ENCODE peak calls at places on chromosomes 1 and 21, in nine cellular contexts. R, N, J, A, X, M, O, E and B are unnamed samples.

GRCh38 chr21:35398366-35398982 is 349.4 kb upstream of the RUNX1 start:
- DNase-seq in R (no peak), N (no peak), J (no peak), A (no peak), X (no peak), M (no peak), O (peak), E (no peak), B (no peak)

GRCh38 chr1:155070721-155071556 is 7.4 kb downstream of the EFNA4 start:
- DNase-seq in R (peak), N (peak), J (peak), A (peak), X (peak), M (peak), O (no peak), E (peak), B (peak)

GRCh38 chr1:155645648-155646047 is 35.6 kb downstream of the MSTO1 start:
- DNase-seq in R (no peak), N (no peak), J (peak), A (peak), X (no peak), M (no peak), O (peak), E (no peak), B (no peak)

GRCh38 chr1:220690140-220691038 is at the start of gene C1orf115:
- DNase-seq in R (peak), N (peak), J (peak), A (peak), X (peak), M (peak), O (peak), E (peak), B (peak)

GRCh38 chr1:212267460-212267859 is 17.8 kb upstream of the PPP2R5A start:
- DNase-seq in R (no peak), N (no peak), J (no peak), A (no peak), X (no peak), M (no peak), O (no peak), E (no peak), B (no peak)

GRCh38 chr1:207428783-207429182 is 25.3 kb upstream of the CR2 start:
- DNase-seq in R (no peak), N (no peak), J (no peak), A (no peak), X (no peak), M (no peak), O (no peak), E (no peak), B (no peak)

GRCh38 chr1:200889571-200889970 is 5.1 kb upstream of the INAVA start:
- DNase-seq in R (no peak), N (no peak), J (no peak), A (no peak), X (no peak), M (no peak), O (peak), E (no peak), B (no peak)

GRCh38 chr1:4071675-4072074 is 171.6 kb upstream of the C1orf174 start:
- DNase-seq in R (no peak), N (peak), J (no peak), A (no peak), X (no peak), M (no peak), O (no peak), E (no peak), B (no peak)

GRCh38 chr1:3669421-3669821 is 17.1 kb downstream of the TP73 start:
- DNase-seq in R (no peak), N (no peak), J (no peak), A (peak), X (no peak), M (no peak), O (no peak), E (peak), B (no peak)

GRCh38 chr1:85200367-85200869 is 398 bp downstream of the SYDE2 start:
- DNase-seq in R (no peak), N (no peak), J (no peak), A (no peak), X (no peak), M (peak), O (peak), E (peak), B (peak)

GRCh38 chr1:64228181-64228957 is 24.9 kb downstream of the UBE2U start:
- DNase-seq in R (no peak), N (no peak), J (no peak), A (no peak), X (no peak), M (no peak), O (peak), E (no peak), B (no peak)

GRCh38 chr1:86409416-86410021 is 13.4 kb upstream of the ODF2L start:
- DNase-seq in R (peak), N (no peak), J (no peak), A (no peak), X (no peak), M (no peak), O (no peak), E (no peak), B (no peak)

GRCh38 chr1:203464743-203465142 is 10.9 kb upstream of the PRELP start:
- DNase-seq in R (no peak), N (no peak), J (no peak), A (no peak), X (no peak), M (no peak), O (no peak), E (no peak), B (no peak)

GRCh38 chr1:244599937-244600350 is 53.0 kb upstream of the DESI2 start:
- DNase-seq in R (peak), N (peak), J (no peak), A (no peak), X (no peak), M (no peak), O (peak), E (no peak), B (no peak)

GRCh38 chr21:34035619-34036354 is 37.6 kb upstream of the MRPS6 start:
- DNase-seq in R (no peak), N (no peak), J (no peak), A (no peak), X (no peak), M (no peak), O (peak), E (no peak), B (no peak)

GRCh38 chr1:66947267-66947666 is 22.5 kb downstream of the MIER1 start:
- DNase-seq in R (no peak), N (no peak), J (no peak), A (no peak), X (no peak), M (no peak), O (no peak), E (no peak), B (no peak)

GRCh38 chr1:5364591-5364990 is 627.6 kb downstream of the NPHP4 start:
- DNase-seq in R (no peak), N (no peak), J (no peak), A (no peak), X (no peak), M (no peak), O (no peak), E (no peak), B (no peak)

GRCh38 chr1:114063544-114063943 is 84.3 kb downstream of the OLFML3 start:
- DNase-seq in R (no peak), N (no peak), J (no peak), A (no peak), X (no peak), M (no peak), O (no peak), E (no peak), B (no peak)

GRCh38 chr1:200223207-200223606 is 186.6 kb downstream of the ZNF281 start:
- DNase-seq in R (no peak), N (no peak), J (no peak), A (no peak), X (no peak), M (no peak), O (no peak), E (no peak), B (no peak)

GRCh38 chr21:44983421-44984206 is 43.8 kb downstream of the SLX9 start:
- DNase-seq in R (no peak), N (no peak), J (no peak), A (peak), X (peak), M (peak), O (no peak), E (no peak), B (no peak)

GRCh38 chr21:32214654-32215305 is 64.1 kb downstream of the MIS18A start:
- DNase-seq in R (no peak), N (no peak), J (no peak), A (no peak), X (no peak), M (no peak), O (no peak), E (no peak), B (no peak)

GRCh38 chr1:2208309-2209239 is 14.0 kb upstream of the FAAP20 start:
- DNase-seq in R (no peak), N (peak), J (peak), A (peak), X (peak), M (no peak), O (peak), E (no peak), B (no peak)

GRCh38 chr21:42069327-42069726 is 1.8 kb upstream of the UMODL1 start:
- DNase-seq in R (no peak), N (no peak), J (no peak), A (no peak), X (no peak), M (no peak), O (no peak), E (no peak), B (no peak)

GRCh38 chr1:59892836-59893811 is 33.4 kb downstream of the CYP2J2 start:
- DNase-seq in R (no peak), N (peak), J (no peak), A (no peak), X (no peak), M (no peak), O (peak), E (no peak), B (no peak)

GRCh38 chr1:163822933-163823511 is 501.3 kb downstream of the NUF2 start:
- DNase-seq in R (no peak), N (no peak), J (no peak), A (peak), X (no peak), M (no peak), O (no peak), E (no peak), B (no peak)

GRCh38 chr1:247390116-247390791 is 25.7 kb upstream of the NLRP3 start:
- DNase-seq in R (peak), N (peak), J (peak), A (peak), X (peak), M (peak), O (peak), E (peak), B (peak)

GRCh38 chr1:116927049-116927798 is 17.5 kb downstream of the PTGFRN start:
- DNase-seq in R (no peak), N (no peak), J (no peak), A (no peak), X (no peak), M (no peak), O (no peak), E (no peak), B (no peak)

GRCh38 chr1:219120625-219121544 is 52.8 kb upstream of the LYPLAL1 start:
- DNase-seq in R (peak), N (peak), J (peak), A (no peak), X (no peak), M (peak), O (peak), E (no peak), B (peak)

GRCh38 chr1:31891280-31891679 is 46.9 kb downstream of the PTP4A2 start:
- DNase-seq in R (no peak), N (no peak), J (no peak), A (no peak), X (no peak), M (no peak), O (peak), E (no peak), B (no peak)

GRCh38 chr1:184462990-184463389 is 76.2 kb downstream of the C1orf21 start:
- DNase-seq in R (no peak), N (no peak), J (no peak), A (no peak), X (no peak), M (no peak), O (no peak), E (no peak), B (no peak)

DNA sequence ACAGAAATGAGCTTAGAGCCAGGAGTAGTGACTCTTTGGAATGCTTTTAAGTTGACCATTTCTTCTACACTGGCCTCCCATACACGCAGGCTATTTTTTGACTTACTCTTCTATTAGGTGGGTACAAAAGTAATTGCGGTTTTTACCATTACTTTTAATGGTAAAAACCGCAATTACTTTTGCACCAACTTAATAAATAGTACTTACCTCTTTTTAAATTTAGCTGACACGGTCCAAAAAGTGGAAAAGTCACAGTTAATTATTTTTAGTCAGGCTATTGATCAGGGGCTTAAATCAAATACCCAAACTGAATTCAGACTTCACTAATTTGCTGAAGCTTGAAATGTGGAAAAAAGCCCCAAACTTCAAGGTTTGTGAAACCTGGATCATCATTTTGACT is 138.7 kb downstream of the GRIK1 start:
- DNase-seq in R (no peak), N (no peak), J (no peak), A (no peak), X (no peak), M (no peak), O (no peak), E (no peak), B (no peak)
- H3K4me3 ChIP-seq in R (no peak), N (no peak), J (no peak), A (no peak), X (no peak), M (no peak), O (no peak), E (no peak), B (no peak)

DNA sequence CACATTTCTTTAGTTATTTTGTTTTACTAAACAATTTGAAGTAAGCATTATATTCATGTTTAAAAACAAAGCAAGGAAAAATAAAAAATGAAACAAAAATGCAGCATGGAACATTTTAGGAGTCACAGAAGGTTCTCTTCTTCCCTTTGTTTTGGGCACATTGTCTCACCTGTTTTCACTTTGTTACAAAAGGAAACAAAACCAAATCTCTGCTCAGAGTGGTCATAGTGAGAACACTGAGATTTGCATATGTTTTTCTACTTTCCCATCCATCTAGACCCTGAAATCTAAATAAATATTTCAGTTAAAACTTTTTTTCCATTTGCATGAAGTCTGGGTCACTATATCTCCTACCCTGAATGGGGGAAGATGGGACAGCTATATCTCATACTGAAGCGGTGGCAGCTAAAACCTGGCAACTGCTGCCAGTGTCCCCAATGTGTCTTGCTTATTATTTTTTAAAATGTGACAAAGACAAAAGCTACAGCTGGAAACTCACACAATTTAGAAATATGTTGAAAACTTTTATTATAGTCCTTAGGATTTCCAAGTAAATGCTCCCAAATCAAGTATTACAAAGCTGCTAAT is 3.5 kb downstream of the EXOC8 start:
- DNase-seq in R (no peak), N (no peak), J (no peak), A (no peak), X (no peak), M (no peak), O (no peak), E (no peak), B (no peak)
- H3K4me3 ChIP-seq in R (peak), N (peak), J (no peak), A (peak), X (peak), M (peak), O (peak), E (peak), B (peak)

GRCh38 chr1:226548281-226549093 is at the start of gene STUM:
- DNase-seq in R (no peak), N (peak), J (no peak), A (peak), X (peak), M (peak), O (peak), E (peak), B (peak)

GRCh38 chr1:226549937-226550670 is 1.5 kb downstream of the STUM start:
- DNase-seq in R (peak), N (peak), J (no peak), A (peak), X (peak), M (no peak), O (peak), E (peak), B (peak)

GRCh38 chr1:226550671-226551041 is 2.1 kb downstream of the STUM start:
- DNase-seq in R (no peak), N (no peak), J (no peak), A (no peak), X (no peak), M (no peak), O (no peak), E (no peak), B (no peak)

GRCh38 chr1:226547754-226548191 is 791 bp upstream of the STUM start:
- DNase-seq in R (peak), N (peak), J (peak), A (peak), X (peak), M (peak), O (peak), E (peak), B (peak)

GRCh38 chr1:226549094-226549936 is 751 bp downstream of the STUM start:
- DNase-seq in R (no peak), N (no peak), J (no peak), A (no peak), X (no peak), M (no peak), O (no peak), E (no peak), B (peak)
- H3K4me3 ChIP-seq in R (no peak), N (peak), J (peak), A (peak), X (peak), M (peak), O (peak), E (peak), B (peak)

DNA sequence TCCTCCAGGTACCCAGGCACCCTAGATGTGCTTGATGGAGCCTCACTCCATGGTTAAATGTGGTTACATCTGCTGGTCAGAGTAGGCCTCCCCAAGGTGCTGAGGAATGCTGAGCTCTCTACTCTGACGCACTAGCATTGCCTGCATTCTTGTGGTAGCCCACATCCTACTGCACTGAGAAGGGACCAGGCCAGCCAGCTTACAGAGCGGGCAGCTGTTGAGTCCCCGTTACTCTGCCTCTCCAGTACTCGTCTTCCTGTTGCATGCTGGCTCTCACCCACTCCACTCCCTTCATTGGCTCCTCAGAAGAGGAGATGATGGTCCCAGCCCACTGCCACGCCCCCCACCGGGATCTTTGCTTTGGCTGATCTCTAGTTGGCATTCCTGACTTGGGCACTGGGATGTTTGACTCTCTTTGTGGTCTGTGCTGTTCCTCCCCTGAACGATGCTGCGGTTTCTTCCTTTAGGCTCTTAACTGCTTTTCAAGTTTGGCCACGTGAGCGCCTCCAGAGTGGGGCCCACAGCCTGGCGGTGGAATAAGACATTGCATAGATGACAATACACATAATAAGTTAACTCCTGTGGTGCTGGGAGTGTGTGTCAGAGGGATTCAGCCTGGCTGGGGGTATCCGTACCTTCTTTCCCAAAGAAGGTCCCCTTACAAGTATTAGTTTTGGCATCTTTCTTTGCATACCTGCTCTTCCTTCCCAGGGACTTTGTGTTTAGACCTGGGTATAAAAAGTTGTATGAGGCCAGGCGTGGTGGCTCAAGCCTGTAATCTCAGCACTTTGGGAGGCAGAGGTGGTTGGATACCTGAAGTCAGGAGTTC is 18.6 kb downstream of the AZIN2 start:
- DNase-seq in R (no peak), N (peak), J (peak), A (no peak), X (no peak), M (no peak), O (peak), E (no peak), B (no peak)
- H3K4me3 ChIP-seq in R (no peak), N (no peak), J (no peak), A (no peak), X (no peak), M (no peak), O (no peak), E (no peak), B (no peak)